ENCODE peak calls at places on chromosomes 13 and 19, in ten cellular contexts. W is heart left ventricle, S is left ventricle myocardium inferior, F is ovary, U is WERI-Rb-1, J is mammary epithelial cell, X is fibroblast of lung, D is cardiac muscle cell, H is endothelial cell of umbilical vein, Z is sigmoid colon. L is an unnamed sample.

GRCh38 chr13:110680852-110681251 is 25.1 kb downstream of the CARS2 start:
- DNase-seq in D (peak; percentile 16), X (no peak), H (peak; percentile 20), F (no peak), W (no peak), Z (no peak), S (no peak), U (peak; percentile 65), J (no peak), L (no peak)

GRCh38 chr19:4051175-4052101 is 15.3 kb downstream of the ZBTB7A start:
- DNase-seq in H (no peak), X (peak; percentile 55), D (no peak), F (no peak), J (peak; percentile 93), U (no peak), W (no peak), S (no peak), Z (no peak), L (peak; percentile 54)

GRCh38 chr13:30837227-30838159 is 68.6 kb upstream of the MEDAG start:
- DNase-seq in H (no peak), F (no peak), W (no peak), D (no peak), Z (no peak), J (no peak), X (no peak), S (no peak), U (no peak), L (no peak)

GRCh38 chr19:23392706-23393105 is 2.6 kb downstream of the ZNF91 start:
- DNase-seq in X (peak; percentile 35), U (no peak), F (no peak), J (no peak), H (no peak), S (no peak), Z (no peak), W (no peak), D (no peak), L (no peak)

GRCh38 chr19:54523403-54523802 is 20.8 kb downstream of the LAIR2 start:
- DNase-seq in Z (no peak), D (no peak), U (no peak), S (no peak), W (no peak), X (peak; percentile 4), H (peak; percentile 79), J (peak; percentile 44), F (no peak), L (no peak)

GRCh38 chr19:29663861-29664752 is 1.2 kb upstream of the PLEKHF1 start:
- DNase-seq in X (peak; percentile 56), S (no peak), Z (peak; percentile 64), J (peak; percentile 92), W (no peak), U (no peak), D (no peak), H (no peak), F (no peak), L (peak; percentile 28)

GRCh38 chr13:69935043-69935442 is 172.6 kb upstream of the ATXN8OS start:
- DNase-seq in S (no peak), D (no peak), J (peak; percentile 1), U (no peak), F (no peak), Z (no peak), W (no peak), H (no peak), X (no peak), L (no peak)

GRCh38 chr19:29623726-29624488 is 17.8 kb downstream of the POP4 start:
- DNase-seq in X (no peak), W (no peak), D (no peak), H (no peak), J (no peak), F (no peak), Z (no peak), U (no peak), S (no peak), L (peak; percentile 27)

GRCh38 chr13:102400619-102401125 is 1.2 kb downstream of the FGF14 start:
- DNase-seq in J (peak; percentile 11), H (no peak), D (no peak), Z (no peak), U (peak; percentile 32), X (peak; percentile 11), F (no peak), W (peak; percentile 18), S (peak; percentile 16), L (peak; percentile 38)

GRCh38 chr13:102399791-102400618 is 1.8 kb downstream of the FGF14 start:
- DNase-seq in F (no peak), W (peak; percentile 11), D (peak; percentile 9), H (no peak), X (no peak), U (peak; percentile 59), S (peak; percentile 25), J (peak; percentile 3), Z (peak; percentile 65), L (peak; percentile 74)

GRCh38 chr13:102401755-102402154 is at the start of gene FGF14:
- DNase-seq in J (no peak), F (no peak), S (no peak), W (no peak), U (no peak), X (no peak), D (no peak), H (no peak), Z (no peak), L (no peak)

GRCh38 chr13:102401305-102401704 is 543 bp downstream of the FGF14 start:
- DNase-seq in D (no peak), U (no peak), J (peak; percentile 1), S (no peak), H (no peak), Z (no peak), X (no peak), W (no peak), F (no peak), L (no peak)

DNA sequence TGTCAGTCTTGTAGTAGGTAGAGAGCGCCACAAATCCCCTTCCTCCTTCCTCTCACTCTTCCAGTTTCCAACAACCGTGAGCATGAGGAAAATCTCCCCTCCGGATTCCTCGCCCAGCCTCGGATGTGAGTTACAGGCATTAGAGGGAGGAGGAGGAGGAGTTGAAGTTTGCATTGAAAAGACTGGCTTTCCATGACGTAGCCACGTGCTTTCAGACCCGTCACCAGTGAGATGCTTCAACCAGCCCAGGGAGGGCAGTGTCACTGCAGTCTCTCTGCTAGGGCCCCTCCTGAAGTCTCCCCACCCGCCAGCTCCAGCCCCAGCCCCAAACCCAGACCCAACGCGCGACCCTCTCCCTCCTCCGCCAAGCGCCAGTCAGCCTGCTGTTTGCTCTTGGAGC is 444 bp upstream of the FGF14 start:
- DNase-seq in U (peak; percentile 41), W (peak; percentile 31), S (peak; percentile 16), X (peak; percentile 48), H (no peak), J (no peak), F (no peak), Z (peak; percentile 66), D (peak; percentile 23), L (peak; percentile 64)
- H3K27ac ChIP-seq in U (no peak overlapping the region), W (no peak overlapping the region), S (no peak overlapping the region), X (peak overlapping the region; percentile 0), H (no peak overlapping the region), J (no peak overlapping the region), F (no peak overlapping the region), Z (no peak overlapping the region), D (no peak overlapping the region), L (no peak overlapping the region)

GRCh38 chr13:24182703-24183081 is 22.2 kb downstream of the SPATA13 start:
- DNase-seq in X (no peak), D (no peak), H (no peak), W (no peak), F (no peak), J (no peak), U (no peak), S (no peak), Z (no peak), L (no peak)
- H3K4me3 ChIP-seq in X (no peak overlapping the region), D (no peak overlapping the region), H (no peak overlapping the region), W (no peak overlapping the region), F (no peak overlapping the region), J (no peak overlapping the region), U (no peak overlapping the region), S (no peak overlapping the region), Z (no peak overlapping the region), L (no peak overlapping the region)

GRCh38 chr19:12270854-12271253 is 23.8 kb downstream of the ZNF44 start:
- DNase-seq in X (no peak), F (no peak), S (no peak), H (no peak), Z (no peak), J (no peak), D (no peak), W (no peak), U (no peak), L (no peak)
- H3K9me3 ChIP-seq in X (peaks cover 10% of the 10 kb centered on the region), F (no peaks in the 10 kb centered on the region), S (peaks cover 96% of the 10 kb centered on the region), H (peaks cover 25% of the 10 kb centered on the region), Z (peaks cover 12% of the 10 kb centered on the region), J (peaks cover 66% of the 10 kb centered on the region), D (peaks cover 4% of the 10 kb centered on the region), W (peaks cover 4% of the 10 kb centered on the region), U (peaks cover 7% of the 10 kb centered on the region), L (peaks cover 6% of the 10 kb centered on the region)

GRCh38 chr19:47156861-47157454 is 26.3 kb downstream of the SAE1 start:
- DNase-seq in J (no peak), D (no peak), W (no peak), S (no peak), H (no peak), U (no peak), Z (no peak), X (peak; percentile 78), F (no peak), L (no peak)

GRCh38 chr19:47155141-47155540 is 24.5 kb downstream of the SAE1 start:
- DNase-seq in X (no peak), H (no peak), D (no peak), S (peak; percentile 29), J (no peak), U (no peak), Z (peak; percentile 82), F (no peak), W (peak; percentile 13), L (peak; percentile 73)

GRCh38 chr19:47158879-47159509 is 28.4 kb downstream of the SAE1 start:
- DNase-seq in U (no peak), D (no peak), J (peak; percentile 83), X (peak; percentile 78), Z (no peak), W (no peak), H (peak; percentile 71), F (no peak), S (no peak), L (no peak)

GRCh38 chr19:47158367-47158791 is 27.7 kb downstream of the SAE1 start:
- DNase-seq in S (no peak), D (no peak), U (no peak), J (no peak), X (no peak), H (peak; percentile 86), F (no peak), W (peak; percentile 23), Z (no peak), L (peak; percentile 57)

DNA sequence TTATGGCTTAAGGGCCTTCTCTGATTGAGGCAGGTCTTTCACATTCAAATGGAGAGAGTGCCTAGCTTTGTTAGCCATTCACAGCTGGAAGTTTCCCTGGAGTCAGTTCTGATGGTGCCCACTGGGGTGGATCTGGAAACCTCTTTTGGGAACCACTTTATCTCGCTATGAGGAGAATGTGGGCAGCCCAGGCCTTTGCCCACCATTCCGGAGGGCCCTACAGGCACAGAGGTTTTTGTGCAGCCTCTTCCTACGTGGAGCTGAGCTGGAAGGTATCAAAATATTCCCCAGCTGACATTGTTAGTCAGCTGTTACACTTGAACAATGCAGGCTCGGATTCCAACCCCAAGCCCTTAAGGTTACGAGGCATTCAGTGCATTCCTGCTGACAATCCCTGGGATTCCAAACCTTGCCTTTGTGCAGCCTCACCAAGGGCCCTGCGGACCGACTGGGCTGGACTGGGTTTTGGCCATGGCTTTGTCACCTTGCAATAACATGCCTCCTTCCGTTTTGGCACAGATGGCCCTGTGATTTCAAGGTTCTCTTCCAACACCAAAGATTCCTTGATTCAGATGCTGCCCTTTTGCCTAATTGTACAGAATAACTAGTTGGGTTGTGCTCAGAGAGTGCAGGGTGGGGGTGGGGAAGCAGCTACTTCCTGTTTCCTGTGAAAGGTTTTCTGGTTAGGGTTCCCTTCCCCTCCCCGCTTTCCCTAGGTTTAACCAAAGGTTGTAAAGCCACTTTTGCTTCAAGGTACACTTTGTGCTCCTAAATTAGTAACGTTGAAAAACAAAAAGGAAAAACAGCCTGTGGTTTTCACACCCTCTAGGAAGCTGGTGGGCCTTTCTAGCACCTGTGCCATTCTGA is 27.1 kb downstream of the SAE1 start:
- DNase-seq in S (peak; percentile 45), W (peak; percentile 70), Z (peak; percentile 74), U (no peak), D (peak; percentile 78), F (no peak), H (peak; percentile 90), J (no peak), X (peak; percentile 93), L (peak; percentile 77)
- H3K27ac ChIP-seq in S (peak overlapping the region; percentile 93), W (peak overlapping the region; percentile 89), Z (peak overlapping the region; percentile 82), U (no peak overlapping the region), D (peak overlapping the region; percentile 99), F (peak overlapping the region; percentile 36), H (peak overlapping the region; percentile 95), J (peak overlapping the region; percentile 35), X (peak overlapping the region; percentile 17), L (peak overlapping the region; percentile 87)

L was measured in right cardiac atrium.